ENCODE peak calls at places on chromosomes 4 and X, in eight cellular contexts. K, N, Q, G, L, Y, M and O are unnamed samples.

GRCh38 chr4:13988347-13989265 is 361.1 kb upstream of the BOD1L1 start:
- DNase-seq in K (peak), N (no peak), Q (no peak), G (no peak), L (no peak), Y (peak), M (peak), O (peak)

GRCh38 chr4:122038896-122039295 is 87.0 kb upstream of the TRPC3 start:
- DNase-seq in K (no peak), N (no peak), Q (no peak), G (no peak), L (no peak), Y (no peak), M (no peak), O (no peak)

GRCh38 chrX:6159468-6159867 is 69.2 kb downstream of the NLGN4X start:
- DNase-seq in K (no peak), N (no peak), Q (no peak), G (peak), L (no peak), Y (no peak), M (no peak), O (no peak)

GRCh38 chrX:8404443-8404842 is 60.2 kb upstream of the VCX3B start:
- DNase-seq in K (no peak), N (no peak), Q (no peak), G (peak), L (no peak), Y (no peak), M (no peak), O (no peak)

GRCh38 chr4:152700151-152700550 is 20.4 kb upstream of the TMEM154 start:
- DNase-seq in K (no peak), N (no peak), Q (no peak), G (no peak), L (no peak), Y (no peak), M (no peak), O (no peak)

GRCh38 chr4:186775867-186776266 is 52.2 kb upstream of the FAT1 start:
- DNase-seq in K (no peak), N (no peak), Q (no peak), G (no peak), L (no peak), Y (no peak), M (no peak), O (peak)

GRCh38 chrX:154484255-154485149 is 1.9 kb downstream of the UBL4A start:
- DNase-seq in K (peak), N (no peak), Q (no peak), G (no peak), L (no peak), Y (no peak), M (no peak), O (peak)

GRCh38 chr4:11698033-11698432 is 269.3 kb upstream of the HS3ST1 start:
- DNase-seq in K (no peak), N (no peak), Q (no peak), G (no peak), L (no peak), Y (no peak), M (no peak), O (no peak)

GRCh38 chr4:15352508-15352907 is 75.3 kb upstream of the C1QTNF7 start:
- DNase-seq in K (no peak), N (no peak), Q (no peak), G (no peak), L (no peak), Y (no peak), M (no peak), O (peak)

GRCh38 chrX:48715066-48715465 is 18.5 kb downstream of the SUV39H1 start:
- DNase-seq in K (no peak), N (no peak), Q (no peak), G (no peak), L (no peak), Y (peak), M (no peak), O (peak)

GRCh38 chrX:22999696-23000223 is at the start of gene DDX53:
- DNase-seq in K (no peak), N (no peak), Q (no peak), G (no peak), L (no peak), Y (no peak), M (no peak), O (no peak)

GRCh38 chr4:110959041-110959643 is 336.3 kb upstream of the PITX2 start:
- DNase-seq in K (peak), N (no peak), Q (no peak), G (no peak), L (no peak), Y (peak), M (no peak), O (peak)

GRCh38 chrX:134148293-134148692 is 88.7 kb upstream of the CCDC160 start:
- DNase-seq in K (no peak), N (no peak), Q (no peak), G (no peak), L (no peak), Y (no peak), M (no peak), O (no peak)

GRCh38 chr4:1723131-1723801 is 1.9 kb downstream of the TACC3 start:
- DNase-seq in K (no peak), N (no peak), Q (no peak), G (no peak), L (peak), Y (no peak), M (no peak), O (no peak)

GRCh38 chr4:37767546-37767945 is 58.9 kb upstream of the PGM2 start:
- DNase-seq in K (peak), N (no peak), Q (no peak), G (no peak), L (no peak), Y (peak), M (no peak), O (peak)

GRCh38 chr4:164937576-164938270 is 39.7 kb downstream of the TRIM61 start:
- DNase-seq in K (no peak), N (peak), Q (no peak), G (peak), L (no peak), Y (no peak), M (no peak), O (peak)

GRCh38 chr4:182448281-182449151 is 205.3 kb downstream of the TENM3 start:
- DNase-seq in K (peak), N (peak), Q (no peak), G (peak), L (no peak), Y (peak), M (peak), O (peak)

GRCh38 chr4:182555997-182556418 is 312.8 kb downstream of the TENM3 start:
- DNase-seq in K (peak), N (no peak), Q (no peak), G (no peak), L (no peak), Y (peak), M (peak), O (peak)

GRCh38 chrX:34658316-34658715 is 1.2 kb upstream of the TMEM47 start:
- DNase-seq in K (no peak), N (no peak), Q (no peak), G (no peak), L (no peak), Y (peak), M (no peak), O (peak)

GRCh38 chr4:47468686-47469365 is 5.3 kb upstream of the COMMD8 start:
- DNase-seq in K (peak), N (no peak), Q (no peak), G (peak), L (no peak), Y (peak), M (peak), O (peak)

GRCh38 chr4:172838108-172838507 is 330.5 kb upstream of the GALNT7 start:
- DNase-seq in K (no peak), N (no peak), Q (no peak), G (no peak), L (no peak), Y (no peak), M (no peak), O (no peak)

GRCh38 chrX:129653985-129654651 is 638 bp downstream of the APLN start:
- DNase-seq in K (no peak), N (no peak), Q (no peak), G (no peak), L (no peak), Y (peak), M (no peak), O (peak)

GRCh38 chrX:850471-850916 is 219.9 kb downstream of the SHOX start:
- DNase-seq in K (peak), N (no peak), Q (no peak), G (no peak), L (no peak), Y (peak), M (no peak), O (no peak)

GRCh38 chr4:151667025-151667424 is 93.8 kb downstream of the GATB start:
- DNase-seq in K (peak), N (no peak), Q (no peak), G (no peak), L (no peak), Y (no peak), M (no peak), O (peak)

GRCh38 chr4:176879370-176880116 is 86.8 kb upstream of the VEGFC start:
- DNase-seq in K (no peak), N (no peak), Q (no peak), G (no peak), L (no peak), Y (no peak), M (no peak), O (peak)

GRCh38 chr4:105022811-105023667 is 123.6 kb upstream of the TET2 start:
- DNase-seq in K (peak), N (no peak), Q (no peak), G (no peak), L (no peak), Y (peak), M (no peak), O (no peak)